ENCODE peak calls at places on chromosomes 16 and 17, in six cellular contexts. One of them, this sample, is unnamed.
A peak's percentile ranks its signal among the peaks of the same experiment; 100 is the strongest.

GRCh38 chr17:76414334-76415295 is 30.2 kb downstream of the SPHK1 start:
- DNase-seq in endothelial cell: no peak
- DNase-seq in AG09319: peak; percentile 47
- DNase-seq in colonic mucosa: no peak
- DNase-seq in RWPE1: no peak
- DNase-seq in ascending aorta: no peak
- DNase-seq in this sample: no peak

GRCh38 chr17:20063665-20064648 is 54.8 kb downstream of the SPECC1 start:
- DNase-seq in endothelial cell: no peak
- DNase-seq in AG09319: peak; percentile 75
- DNase-seq in colonic mucosa: peak; percentile 51
- DNase-seq in RWPE1: peak; percentile 75
- DNase-seq in ascending aorta: peak; percentile 66
- DNase-seq in this sample: no peak

GRCh38 chr17:47119746-47120520 is 69.2 kb downstream of the CDC27 start:
- DNase-seq in endothelial cell: no peak
- DNase-seq in AG09319: peak; percentile 10
- DNase-seq in colonic mucosa: no peak
- DNase-seq in RWPE1: no peak
- DNase-seq in ascending aorta: no peak
- DNase-seq in this sample: no peak

GRCh38 chr17:34852614-34853013 is 108.6 kb downstream of the CCT6B start:
- DNase-seq in endothelial cell: no peak
- DNase-seq in AG09319: no peak
- DNase-seq in colonic mucosa: no peak
- DNase-seq in RWPE1: no peak
- DNase-seq in ascending aorta: no peak
- DNase-seq in this sample: no peak

GRCh38 chr17:37406635-37407455 is at the start of the genes ACACA and TADA2A:
- DNase-seq in endothelial cell: peak; percentile 79
- DNase-seq in AG09319: peak; percentile 49
- DNase-seq in colonic mucosa: peak; percentile 82
- DNase-seq in RWPE1: peak; percentile 91
- DNase-seq in ascending aorta: peak; percentile 22
- DNase-seq in this sample: peak; percentile 78

GRCh38 chr17:8606415-8606814 is 24.1 kb downstream of the MYH10 start:
- DNase-seq in endothelial cell: no peak
- DNase-seq in AG09319: no peak
- DNase-seq in colonic mucosa: no peak
- DNase-seq in RWPE1: no peak
- DNase-seq in ascending aorta: no peak
- DNase-seq in this sample: no peak

GRCh38 chr16:70573451-70574121 is 50.0 kb downstream of the SF3B3 start:
- DNase-seq in endothelial cell: no peak
- DNase-seq in AG09319: peak; percentile 79
- DNase-seq in colonic mucosa: no peak
- DNase-seq in RWPE1: no peak
- DNase-seq in ascending aorta: no peak
- DNase-seq in this sample: no peak

GRCh38 chr16:56421976-56422669 is 3.2 kb downstream of the AMFR start:
- DNase-seq in endothelial cell: no peak
- DNase-seq in AG09319: no peak
- DNase-seq in colonic mucosa: no peak
- DNase-seq in RWPE1: no peak
- DNase-seq in ascending aorta: no peak
- DNase-seq in this sample: no peak

GRCh38 chr16:50253511-50253903 is 12.8 kb upstream of the ADCY7 start:
- DNase-seq in endothelial cell: no peak
- DNase-seq in AG09319: no peak
- DNase-seq in colonic mucosa: no peak
- DNase-seq in RWPE1: no peak
- DNase-seq in ascending aorta: no peak
- DNase-seq in this sample: no peak

GRCh38 chr16:15519767-15520166 is 85.4 kb downstream of the BMERB1 start:
- DNase-seq in endothelial cell: no peak
- DNase-seq in AG09319: no peak
- DNase-seq in colonic mucosa: no peak
- DNase-seq in RWPE1: no peak
- DNase-seq in ascending aorta: no peak
- DNase-seq in this sample: no peak

DNA sequence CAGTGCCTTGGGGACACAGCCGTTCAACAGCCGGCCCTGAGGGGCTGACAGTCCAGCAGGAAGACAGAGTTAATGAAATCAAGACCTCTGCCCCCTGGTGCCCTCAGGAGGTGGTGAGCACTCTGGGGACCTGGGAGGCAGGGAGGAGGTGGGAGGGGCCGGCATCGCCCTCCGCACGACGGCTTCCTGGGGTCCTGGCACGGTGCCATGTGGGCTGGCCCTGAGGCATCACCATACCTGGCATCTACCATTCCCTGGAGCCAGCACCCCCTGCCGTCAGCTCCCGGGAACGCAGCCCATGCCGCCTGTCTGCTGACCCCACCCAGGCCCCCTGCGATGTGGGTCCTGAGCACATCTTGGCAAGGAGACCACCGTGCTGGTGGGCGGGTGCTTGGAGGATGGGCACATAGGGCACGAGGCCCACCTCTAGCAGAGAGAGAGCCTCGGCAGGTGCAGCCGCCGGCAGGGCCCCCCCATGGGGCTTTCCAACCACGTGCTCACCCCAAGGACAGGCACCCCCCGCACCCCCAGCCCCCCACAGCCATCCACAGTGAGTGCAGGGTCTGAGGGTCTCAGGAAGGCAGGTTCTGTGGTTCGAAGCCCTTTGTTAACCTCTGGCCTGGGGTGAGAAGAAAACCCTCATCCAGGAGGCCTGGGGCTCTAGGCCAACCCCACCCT is 52.5 kb downstream of the ZFPM1 start:
- DNase-seq in endothelial cell: peak; percentile 40
- DNase-seq in AG09319: no peak
- DNase-seq in colonic mucosa: peak; percentile 94
- DNase-seq in RWPE1: peak; percentile 36
- DNase-seq in ascending aorta: no peak
- DNase-seq in this sample: no peak
- TF ChIP-seq CTCF in endothelial cell: peak; percentile 18
- TF ChIP-seq CTCF in AG09319: peak; percentile 48
- TF ChIP-seq CTCF in colonic mucosa: peak; percentile 67
- TF ChIP-seq CTCF in RWPE1: peak; percentile 12
- TF ChIP-seq CTCF in ascending aorta: peak; percentile 5
- TF ChIP-seq CTCF in this sample: no peak

GRCh38 chr17:55846745-55847144 is 95.9 kb downstream of the PCTP start:
- DNase-seq in endothelial cell: no peak
- DNase-seq in AG09319: no peak
- DNase-seq in colonic mucosa: no peak
- DNase-seq in RWPE1: no peak
- DNase-seq in ascending aorta: no peak
- DNase-seq in this sample: no peak

GRCh38 chr17:55842405-55843158 is 91.7 kb downstream of the PCTP start:
- DNase-seq in endothelial cell: no peak
- DNase-seq in AG09319: no peak
- DNase-seq in colonic mucosa: no peak
- DNase-seq in RWPE1: no peak
- DNase-seq in ascending aorta: no peak
- DNase-seq in this sample: no peak

GRCh38 chr17:55843785-55844184 is 92.9 kb downstream of the PCTP start:
- DNase-seq in endothelial cell: no peak
- DNase-seq in AG09319: no peak
- DNase-seq in colonic mucosa: no peak
- DNase-seq in RWPE1: no peak
- DNase-seq in ascending aorta: no peak
- DNase-seq in this sample: no peak

GRCh38 chr17:55845385-55845784 is 94.5 kb downstream of the PCTP start:
- DNase-seq in endothelial cell: peak; percentile 77
- DNase-seq in AG09319: peak; percentile 14
- DNase-seq in colonic mucosa: peak; percentile 48
- DNase-seq in RWPE1: peak; percentile 20
- DNase-seq in ascending aorta: no peak
- DNase-seq in this sample: no peak
- TF ChIP-seq CTCF in endothelial cell: peak; percentile 28
- TF ChIP-seq CTCF in AG09319: peak; percentile 72
- TF ChIP-seq CTCF in colonic mucosa: peak; percentile 34
- TF ChIP-seq CTCF in RWPE1: peak; percentile 26
- TF ChIP-seq CTCF in ascending aorta: peak; percentile 25
- TF ChIP-seq CTCF in this sample: no peak

GRCh38 chr16:23304620-23305019 is 2.5 kb downstream of the SCNN1B start:
- DNase-seq in endothelial cell: no peak
- DNase-seq in AG09319: no peak
- DNase-seq in colonic mucosa: no peak
- DNase-seq in RWPE1: no peak
- DNase-seq in ascending aorta: no peak
- DNase-seq in this sample: no peak

GRCh38 chr16:23298290-23298689 is 3.8 kb upstream of the SCNN1B start:
- DNase-seq in endothelial cell: no peak
- DNase-seq in AG09319: no peak
- DNase-seq in colonic mucosa: no peak
- DNase-seq in RWPE1: no peak
- DNase-seq in ascending aorta: no peak
- DNase-seq in this sample: no peak

GRCh38 chr16:23301251-23302044 is 654 bp upstream of the SCNN1B start:
- DNase-seq in endothelial cell: no peak
- DNase-seq in AG09319: no peak
- DNase-seq in colonic mucosa: no peak
- DNase-seq in RWPE1: no peak
- DNase-seq in ascending aorta: no peak
- DNase-seq in this sample: no peak

GRCh38 chr16:23303685-23304084 is 1.6 kb downstream of the SCNN1B start:
- DNase-seq in endothelial cell: no peak
- DNase-seq in AG09319: no peak
- DNase-seq in colonic mucosa: no peak
- DNase-seq in RWPE1: no peak
- DNase-seq in ascending aorta: no peak
- DNase-seq in this sample: no peak

DNA sequence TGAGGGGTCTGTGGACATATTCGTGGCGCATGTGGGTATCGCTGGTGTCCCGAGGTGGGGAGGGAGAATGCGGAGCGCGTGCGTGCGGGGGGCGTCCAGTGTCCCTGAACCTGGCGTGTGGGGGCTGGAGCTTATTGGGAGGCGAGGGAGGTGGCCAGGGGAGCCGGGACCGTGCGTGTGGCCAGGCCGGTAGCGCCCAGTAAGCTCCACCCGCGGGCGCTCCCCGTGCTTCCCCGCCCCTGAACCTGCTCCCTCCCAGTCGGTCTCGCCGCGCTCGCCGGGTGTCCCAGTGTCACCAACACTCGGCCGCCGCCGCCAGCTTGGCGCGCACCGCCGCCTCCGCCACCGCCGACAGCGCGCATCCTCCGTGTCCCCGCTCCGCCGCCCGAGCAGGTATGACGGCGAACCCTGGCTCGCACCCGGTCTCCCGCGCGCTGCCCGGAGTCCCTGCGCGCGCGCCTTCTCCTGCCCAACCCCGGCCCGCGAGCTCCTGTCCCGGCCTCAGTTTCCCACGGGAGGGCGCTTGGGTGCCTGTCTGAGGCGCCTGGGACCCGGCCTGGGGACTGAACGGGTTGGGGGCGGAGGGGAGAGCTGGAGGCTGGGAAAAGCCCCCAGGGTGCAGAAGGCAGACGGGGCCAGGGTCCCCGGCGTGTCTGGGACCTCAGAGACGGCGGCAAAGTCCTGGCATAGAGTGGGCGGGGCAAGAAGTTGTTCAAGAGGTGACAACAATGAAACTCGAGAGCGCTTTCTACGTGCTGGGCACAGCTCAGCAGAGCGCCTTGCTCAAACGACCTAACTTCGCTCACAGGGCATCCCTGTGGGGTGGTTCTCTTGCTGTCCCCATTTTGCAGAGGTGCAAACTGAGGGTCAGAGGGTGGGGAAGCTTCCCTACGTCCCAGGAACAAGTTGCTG is at the start of gene SCNN1B:
- DNase-seq in endothelial cell: peak; percentile 24
- DNase-seq in AG09319: no peak
- DNase-seq in colonic mucosa: peak; percentile 66
- DNase-seq in RWPE1: no peak
- DNase-seq in ascending aorta: no peak
- DNase-seq in this sample: no peak
- TF ChIP-seq CTCF in endothelial cell: no peak
- TF ChIP-seq CTCF in AG09319: no peak
- TF ChIP-seq CTCF in colonic mucosa: no peak
- TF ChIP-seq CTCF in RWPE1: no peak
- TF ChIP-seq CTCF in ascending aorta: no peak
- TF ChIP-seq CTCF in this sample: no peak

DNA sequence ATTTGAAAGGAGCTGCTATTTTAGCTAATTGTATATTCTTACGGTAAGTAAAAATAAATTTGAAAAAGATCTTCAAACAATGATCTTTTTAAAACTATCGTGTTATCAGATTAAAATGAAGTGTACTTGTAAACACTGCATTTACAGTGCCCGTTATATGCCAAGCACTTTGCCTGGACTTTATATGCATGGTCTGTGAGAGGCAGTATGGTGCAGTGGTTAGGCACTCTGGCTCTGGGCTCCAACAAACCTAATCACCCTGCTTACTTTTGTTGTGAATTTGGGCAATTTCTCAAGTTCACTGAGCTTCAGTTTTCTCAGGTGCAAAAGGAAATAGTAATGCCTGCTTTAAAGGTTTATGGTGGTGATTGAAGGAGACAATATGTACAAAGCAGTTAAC is 1.4 kb downstream of the PMP22 start:
- DNase-seq in endothelial cell: no peak
- DNase-seq in AG09319: no peak
- DNase-seq in colonic mucosa: no peak
- DNase-seq in RWPE1: no peak
- DNase-seq in ascending aorta: no peak
- DNase-seq in this sample: no peak
- TF ChIP-seq CTCF in endothelial cell: no peak
- TF ChIP-seq CTCF in AG09319: no peak
- TF ChIP-seq CTCF in colonic mucosa: no peak
- TF ChIP-seq CTCF in RWPE1: no peak
- TF ChIP-seq CTCF in ascending aorta: no peak
- TF ChIP-seq CTCF in this sample: no peak

GRCh38 chr17:31515226-31515759 is 123.8 kb downstream of the RAB11FIP4 start:
- DNase-seq in endothelial cell: no peak
- DNase-seq in AG09319: no peak
- DNase-seq in colonic mucosa: no peak
- DNase-seq in RWPE1: no peak
- DNase-seq in ascending aorta: no peak
- DNase-seq in this sample: no peak

GRCh38 chr17:31513731-31514427 is 122.4 kb downstream of the RAB11FIP4 start:
- DNase-seq in endothelial cell: no peak
- DNase-seq in AG09319: no peak
- DNase-seq in colonic mucosa: no peak
- DNase-seq in RWPE1: no peak
- DNase-seq in ascending aorta: no peak
- DNase-seq in this sample: no peak

GRCh38 chr17:31521632-31522283 is 130.3 kb downstream of the RAB11FIP4 start:
- DNase-seq in endothelial cell: no peak
- DNase-seq in AG09319: no peak
- DNase-seq in colonic mucosa: no peak
- DNase-seq in RWPE1: no peak
- DNase-seq in ascending aorta: no peak
- DNase-seq in this sample: no peak

GRCh38 chr17:31518478-31518877 is 127.0 kb downstream of the RAB11FIP4 start:
- DNase-seq in endothelial cell: no peak
- DNase-seq in AG09319: no peak
- DNase-seq in colonic mucosa: no peak
- DNase-seq in RWPE1: no peak
- DNase-seq in ascending aorta: no peak
- DNase-seq in this sample: no peak

DNA sequence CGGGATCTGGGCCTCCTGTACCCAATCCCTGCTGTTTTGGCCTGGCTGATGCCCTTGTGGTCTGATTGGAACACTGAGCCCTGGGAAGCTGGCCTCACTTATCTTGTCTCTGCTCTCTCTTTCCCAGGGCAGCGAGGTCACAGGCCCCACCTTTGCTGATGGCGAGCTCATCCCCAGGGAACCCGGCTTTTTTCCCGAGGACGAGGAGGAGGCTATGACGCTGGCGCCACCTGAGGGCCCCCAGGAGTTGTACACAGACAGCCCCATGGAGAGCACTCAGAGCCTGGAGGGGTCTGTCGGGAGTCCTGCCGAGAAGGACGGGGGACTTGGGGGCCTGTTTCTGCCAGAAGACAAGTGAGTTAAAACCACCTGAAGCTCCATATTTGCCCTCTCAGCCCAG is 126.0 kb downstream of the RAB11FIP4 start:
- DNase-seq in endothelial cell: peak; percentile 23
- DNase-seq in AG09319: no peak
- DNase-seq in colonic mucosa: no peak
- DNase-seq in RWPE1: peak; percentile 30
- DNase-seq in ascending aorta: no peak
- DNase-seq in this sample: no peak
- TF ChIP-seq CTCF in endothelial cell: no peak
- TF ChIP-seq CTCF in AG09319: peak; percentile 24
- TF ChIP-seq CTCF in colonic mucosa: no peak
- TF ChIP-seq CTCF in RWPE1: peak; percentile 30
- TF ChIP-seq CTCF in ascending aorta: no peak
- TF ChIP-seq CTCF in this sample: no peak